ENCODE peak calls at places on chromosomes 13 and 19, in seven cellular contexts. D is left lung, Y is heart right ventricle, S is WTC11, P is PC-9, B is progenitor cell of endocrine pancreas, W is astrocyte of the spinal cord. J is an unnamed sample.

GRCh38 chr19:54142166-54142780 is 4.7 kb downstream of the CNOT3 start:
- DNase-seq in D (no peak), Y (no peak), S (no peak), P (no peak), B (no peak), W (no peak), J (no peak)

GRCh38 chr13:27101289-27101688 is 70.3 kb downstream of the USP12 start:
- DNase-seq in D (no peak), Y (no peak), S (no peak), P (no peak), B (no peak), W (no peak), J (no peak)

GRCh38 chr13:30364876-30365275 is 57.4 kb upstream of the UBE2L5 start:
- DNase-seq in D (no peak), Y (no peak), S (no peak), P (no peak), B (no peak), W (peak), J (no peak)

GRCh38 chr19:33462112-33462726 is 59.4 kb downstream of the PEPD start:
- DNase-seq in D (no peak), Y (no peak), S (no peak), P (no peak), B (no peak), W (no peak), J (peak)

GRCh38 chr19:39181500-39182173 is 15.1 kb upstream of the NCCRP1 start:
- DNase-seq in D (no peak), Y (no peak), S (no peak), P (no peak), B (no peak), W (no peak), J (no peak)

GRCh38 chr13:30463820-30464495 is 1.8 kb downstream of the HMGB1 start:
- DNase-seq in D (peak), Y (peak), S (no peak), P (no peak), B (no peak), W (peak), J (no peak)

GRCh38 chr19:35225951-35226350 is 2.6 kb downstream of the FAM187B start:
- DNase-seq in D (no peak), Y (no peak), S (no peak), P (no peak), B (no peak), W (no peak), J (no peak)

GRCh38 chr19:56491399-56491798 is 14.3 kb upstream of the ZNF667 start:
- DNase-seq in D (no peak), Y (no peak), S (no peak), P (no peak), B (no peak), W (no peak), J (no peak)

GRCh38 chr13:42696191-42696590 is 85.2 kb upstream of the FAM216B start:
- DNase-seq in D (no peak), Y (no peak), S (no peak), P (peak), B (no peak), W (peak), J (no peak)

GRCh38 chr13:37360556-37360955 is 238.0 kb downstream of the POSTN start:
- DNase-seq in D (no peak), Y (no peak), S (no peak), P (no peak), B (no peak), W (peak), J (no peak)

GRCh38 chr19:29940971-29941585 is 961 bp upstream of the URI1 start:
- DNase-seq in D (no peak), Y (no peak), S (no peak), P (no peak), B (no peak), W (no peak), J (no peak)

GRCh38 chr13:27353166-27353583 is 71.2 kb upstream of the GTF3A start:
- DNase-seq in D (no peak), Y (no peak), S (no peak), P (peak), B (no peak), W (peak), J (no peak)

GRCh38 chr19:5436101-5436947 is 18.9 kb upstream of the ZNRF4 start:
- DNase-seq in D (peak), Y (no peak), S (peak), P (no peak), B (peak), W (peak), J (no peak)

GRCh38 chr13:97223711-97224461 is 1.8 kb downstream of the MBNL2 start:
- DNase-seq in D (peak), Y (peak), S (no peak), P (peak), B (no peak), W (peak), J (no peak)

GRCh38 chr13:43273362-43273761 is 250.0 kb downstream of the DNAJC15 start:
- DNase-seq in D (no peak), Y (no peak), S (no peak), P (no peak), B (no peak), W (peak), J (no peak)

GRCh38 chr13:76552373-76552772 is 333.8 kb downstream of the KCTD12 start:
- DNase-seq in D (no peak), Y (no peak), S (no peak), P (no peak), B (no peak), W (no peak), J (no peak)

GRCh38 chr19:53158119-53158656 is 665 bp downstream of the ZNF347 start:
- DNase-seq in D (peak), Y (peak), S (peak), P (no peak), B (peak), W (peak), J (no peak)

GRCh38 chr13:35599385-35599784 is 122.9 kb upstream of the MAB21L1 start:
- DNase-seq in D (no peak), Y (no peak), S (no peak), P (no peak), B (no peak), W (no peak), J (no peak)

GRCh38 chr19:49020931-49021895 is 2.9 kb downstream of the CGB3 start:
- DNase-seq in D (no peak), Y (no peak), S (no peak), P (no peak), B (no peak), W (no peak), J (no peak)

GRCh38 chr19:49020342-49020741 is 3.5 kb upstream of the LHB start:
- DNase-seq in D (no peak), Y (no peak), S (peak), P (no peak), B (no peak), W (no peak), J (no peak)

GRCh38 chr19:49017666-49018351 is 918 bp upstream of the LHB start:
- DNase-seq in D (peak), Y (peak), S (peak), P (no peak), B (peak), W (peak), J (no peak)

GRCh38 chr19:49017041-49017665 is at the start of gene LHB:
- DNase-seq in D (no peak), Y (no peak), S (no peak), P (no peak), B (no peak), W (no peak), J (no peak)

GRCh38 chr19:49019242-49019932 is 2.5 kb upstream of the LHB start:
- DNase-seq in D (peak), Y (peak), S (peak), P (peak), B (no peak), W (no peak), J (no peak)
- TF ChIP-seq CTCF in D (no peak), Y (peak), S (no peak), P (no peak), B (peak), W (no peak), J (peak)

DNA sequence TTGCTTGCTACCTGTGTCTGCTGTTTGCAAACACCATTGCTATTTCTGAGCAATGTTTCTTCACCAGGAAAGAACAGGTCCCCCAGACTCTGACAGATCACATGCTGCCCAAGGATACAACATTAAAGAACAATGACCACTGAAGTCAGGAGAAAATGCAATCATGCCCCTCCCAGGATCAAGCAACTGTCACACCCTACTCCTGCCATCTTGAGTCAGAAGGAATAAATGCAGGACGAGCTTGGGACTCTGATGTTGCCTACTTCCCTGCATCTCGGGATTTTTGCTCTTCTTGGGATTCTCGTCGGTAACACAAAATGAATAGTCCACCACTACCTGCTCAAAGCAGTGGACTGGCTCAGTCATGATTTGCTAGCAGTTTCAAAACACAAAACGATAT is 490.6 kb downstream of the COG6 start:
- DNase-seq in D (no peak), Y (no peak), S (peak), P (no peak), B (no peak), W (no peak), J (no peak)
- TF ChIP-seq CTCF in D (no peak), Y (no peak), S (no peak), P (no peak), B (no peak), W (no peak), J (no peak)

DNA sequence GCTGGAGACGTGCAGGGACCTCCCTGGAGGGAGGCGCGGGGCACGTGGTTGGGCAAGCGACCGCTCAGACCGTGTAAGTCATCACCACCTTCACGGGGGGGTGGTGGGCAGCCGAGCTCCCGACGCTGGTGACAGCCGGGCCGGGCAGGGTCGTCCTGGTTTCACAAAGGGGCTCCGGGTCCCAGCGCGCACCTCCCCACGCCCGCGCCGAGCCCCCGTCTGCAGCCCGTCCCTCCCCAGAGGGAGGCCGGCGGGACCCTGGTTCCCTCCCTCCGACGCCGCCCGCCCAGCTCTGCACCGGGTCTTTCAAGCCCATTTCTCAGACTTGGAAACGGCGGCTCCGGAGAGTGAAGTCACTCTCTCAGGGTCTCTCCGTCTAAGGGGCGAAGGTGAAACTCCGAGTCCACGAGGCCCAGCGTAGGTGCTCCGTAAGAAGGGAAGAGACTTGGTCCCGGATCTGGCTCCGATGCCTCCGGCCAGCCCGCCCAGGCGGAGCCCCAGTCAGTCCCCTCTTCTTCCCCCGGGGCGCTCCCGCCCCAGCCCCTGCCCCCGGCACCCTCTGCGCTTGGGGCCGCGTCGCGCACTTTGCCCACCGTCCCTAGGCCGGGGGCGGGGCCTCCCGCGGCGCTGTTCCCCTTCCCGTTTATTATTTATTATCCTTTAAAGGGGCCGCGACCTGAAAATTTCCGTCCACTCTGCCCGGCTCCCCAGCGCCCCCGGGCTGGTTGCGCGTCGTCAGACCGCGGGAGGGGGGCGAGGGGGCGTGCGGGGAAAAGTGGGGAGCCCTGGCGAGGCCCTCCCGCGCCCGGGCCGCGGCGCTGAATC is 536 bp upstream of the ARID3A start:
- DNase-seq in D (peak), Y (peak), S (peak), P (peak), B (peak), W (peak), J (peak)
- TF ChIP-seq CTCF in D (no peak), Y (no peak), S (no peak), P (no peak), B (peak), W (no peak), J (no peak)

GRCh38 chr19:46862504-46862835 is 1.7 kb downstream of the ARHGAP35 start:
- DNase-seq in D (peak), Y (no peak), S (no peak), P (no peak), B (no peak), W (peak), J (no peak)

GRCh38 chr19:46861691-46862503 is 1.1 kb downstream of the ARHGAP35 start:
- DNase-seq in D (peak), Y (peak), S (peak), P (no peak), B (no peak), W (peak), J (no peak)

GRCh38 chr19:46859637-46860124 is 1.1 kb upstream of the ARHGAP35 start:
- DNase-seq in D (peak), Y (peak), S (no peak), P (no peak), B (no peak), W (no peak), J (no peak)

GRCh38 chr19:46860846-46861690 is at the start of gene ARHGAP35:
- DNase-seq in D (peak), Y (peak), S (peak), P (no peak), B (no peak), W (no peak), J (no peak)

DNA sequence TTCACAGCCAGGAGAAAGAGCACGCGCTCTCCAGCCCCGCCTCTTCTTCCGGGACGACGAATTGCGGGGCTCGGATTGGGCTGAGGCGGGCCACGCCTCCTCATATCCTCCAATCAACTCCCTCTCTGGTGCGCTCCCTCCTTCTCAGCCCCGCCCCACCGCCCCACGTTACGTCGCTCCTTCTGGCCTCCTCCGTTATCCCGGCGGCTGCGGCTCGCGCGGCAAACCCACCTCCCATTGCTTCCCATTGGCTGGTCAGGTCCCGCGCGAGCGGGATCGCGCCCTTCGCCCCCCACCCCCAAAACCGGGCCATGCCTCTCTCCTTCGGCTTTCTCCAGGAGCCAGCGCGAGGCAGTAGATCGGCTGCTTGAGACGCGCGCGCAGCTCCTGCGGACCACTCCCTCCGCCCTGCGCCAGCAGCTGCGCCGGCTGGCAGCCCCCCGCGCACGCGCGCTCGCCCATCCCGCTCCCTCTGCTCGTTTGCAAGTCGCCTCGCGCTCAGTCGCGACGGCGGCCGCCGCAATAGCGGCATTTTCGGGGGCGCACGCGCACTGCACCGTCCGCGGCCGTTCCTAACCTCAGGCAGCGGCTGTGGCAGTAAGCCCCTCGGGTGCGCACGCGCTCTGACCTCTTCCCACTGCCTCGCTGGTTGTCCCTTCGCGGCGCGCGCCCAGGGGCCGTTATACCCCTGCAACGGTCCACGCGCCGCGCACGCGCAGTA is 512 bp upstream of the ARHGAP35 start:
- DNase-seq in D (peak), Y (peak), S (peak), P (peak), B (peak), W (peak), J (peak)
- TF ChIP-seq CTCF in D (no peak), Y (no peak), S (no peak), P (no peak), B (no peak), W (no peak), J (no peak)

GRCh38 chr13:40063278-40063698 is 407.8 kb downstream of the COG6 start:
- DNase-seq in D (no peak), Y (no peak), S (no peak), P (no peak), B (no peak), W (no peak), J (no peak)
- TF ChIP-seq CTCF in D (no peak), Y (no peak), S (no peak), P (no peak), B (no peak), W (no peak), J (no peak)